ENCODE peak calls at places on chromosomes 6 and 20, in eight cellular contexts. M, Y, E, I, V, H, L and S are unnamed samples.
A peak's percentile ranks its signal among the peaks of the same experiment; 100 is the strongest.

GRCh38 chr6:164825386-164825785 is 484.0 kb downstream of the C6orf118 start:
- DNase-seq in M (peak; percentile 22), Y (no peak), E (no peak), I (no peak), V (no peak), H (no peak), L (no peak), S (no peak)

GRCh38 chr6:163490826-163491577 is 76.5 kb downstream of the QKI start:
- DNase-seq in M (no peak), Y (no peak), E (no peak), I (peak; percentile 9), V (peak; percentile 28), H (peak; percentile 6), L (no peak), S (peak; percentile 57)

GRCh38 chr20:59421920-59422637 is 121.7 kb downstream of the EDN3 start:
- DNase-seq in M (no peak), Y (no peak), E (no peak), I (no peak), V (no peak), H (no peak), L (no peak), S (no peak)

GRCh38 chr6:49826743-49827406 is 39.5 kb downstream of the CRISP1 start:
- DNase-seq in M (no peak), Y (no peak), E (no peak), I (no peak), V (no peak), H (no peak), L (no peak), S (peak; percentile 4)

GRCh38 chr6:35176625-35177024 is 35.5 kb upstream of the TCP11 start:
- DNase-seq in M (no peak), Y (no peak), E (no peak), I (no peak), V (no peak), H (no peak), L (no peak), S (no peak)

GRCh38 chr20:5400164-5400762 is 83.5 kb upstream of the PROKR2 start:
- DNase-seq in M (peak; percentile 29), Y (peak; percentile 77), E (no peak), I (no peak), V (no peak), H (no peak), L (no peak), S (no peak)

GRCh38 chr6:77292564-77293546 is 170.4 kb downstream of the HTR1B start:
- DNase-seq in M (peak; percentile 82), Y (no peak), E (peak; percentile 83), I (peak; percentile 94), V (no peak), H (peak; percentile 21), L (no peak), S (peak; percentile 94)

GRCh38 chr20:36465109-36466080 is 75.9 kb upstream of the MYL9 start:
- DNase-seq in M (peak; percentile 56), Y (no peak), E (peak; percentile 92), I (peak; percentile 79), V (no peak), H (peak; percentile 29), L (no peak), S (peak; percentile 82)

GRCh38 chr6:82712826-82713225 is 349.2 kb downstream of the TPBG start:
- DNase-seq in M (no peak), Y (no peak), E (no peak), I (no peak), V (no peak), H (no peak), L (no peak), S (peak; percentile 6)

GRCh38 chr20:60138263-60139127 is 180.3 kb downstream of the CDH26 start:
- DNase-seq in M (no peak), Y (no peak), E (no peak), I (no peak), V (peak; percentile 29), H (no peak), L (no peak), S (no peak)

GRCh38 chr6:21213492-21213891 is 380.1 kb upstream of the SOX4 start:
- DNase-seq in M (no peak), Y (no peak), E (no peak), I (no peak), V (no peak), H (no peak), L (no peak), S (no peak)

GRCh38 chr20:23257848-23258746 is 92.5 kb upstream of the NXT1 start:
- DNase-seq in M (no peak), Y (no peak), E (peak; percentile 80), I (peak; percentile 50), V (no peak), H (peak; percentile 59), L (peak; percentile 78), S (peak; percentile 90)

GRCh38 chr20:62009322-62009721 is 56.4 kb downstream of the TAF4 start:
- DNase-seq in M (no peak), Y (no peak), E (no peak), I (no peak), V (no peak), H (no peak), L (no peak), S (no peak)

GRCh38 chr6:130863415-130864230 is 36.4 kb downstream of the SMLR1 start:
- DNase-seq in M (no peak), Y (no peak), E (no peak), I (no peak), V (no peak), H (no peak), L (no peak), S (no peak)

GRCh38 chr6:118240878-118241528 is 307.1 kb upstream of the PLN start:
- DNase-seq in M (no peak), Y (no peak), E (no peak), I (no peak), V (no peak), H (no peak), L (no peak), S (no peak)

GRCh38 chr6:150485559-150486517 is 113.8 kb upstream of the PLEKHG1 start:
- DNase-seq in M (no peak), Y (no peak), E (no peak), I (no peak), V (no peak), H (no peak), L (no peak), S (no peak)

GRCh38 chr20:37295001-37295400 is 5.5 kb downstream of the MANBAL start:
- DNase-seq in M (peak; percentile 95), Y (no peak), E (peak; percentile 100), I (peak; percentile 98), V (no peak), H (peak; percentile 87), L (no peak), S (peak; percentile 98)

GRCh38 chr20:18224968-18225568 is 63.3 kb upstream of the ZNF133 start:
- DNase-seq in M (peak; percentile 91), Y (peak; percentile 41), E (peak; percentile 30), I (peak; percentile 21), V (no peak), H (peak; percentile 0), L (no peak), S (peak; percentile 57)

GRCh38 chr20:373171-373890 is 7.2 kb upstream of the TRIB3 start:
- DNase-seq in M (peak; percentile 72), Y (no peak), E (peak; percentile 36), I (peak; percentile 29), V (no peak), H (no peak), L (no peak), S (peak; percentile 86)

GRCh38 chr6:162069995-162070394 is 657.6 kb downstream of the PRKN start:
- DNase-seq in M (no peak), Y (no peak), E (no peak), I (no peak), V (no peak), H (no peak), L (no peak), S (no peak)

GRCh38 chr6:85797993-85798392 is 155.3 kb upstream of the SYNCRIP start:
- DNase-seq in M (no peak), Y (no peak), E (no peak), I (no peak), V (no peak), H (no peak), L (no peak), S (no peak)

GRCh38 chr6:42451146-42451594 is 556 bp downstream of the TRERF1 start:
- DNase-seq in M (no peak), Y (no peak), E (no peak), I (no peak), V (no peak), H (no peak), L (no peak), S (peak; percentile 51)

GRCh38 chr6:109076421-109076820 is 18.2 kb downstream of the SESN1 start:
- DNase-seq in M (no peak), Y (no peak), E (no peak), I (no peak), V (no peak), H (no peak), L (no peak), S (no peak)

GRCh38 chr6:135577059-135577538 is 79.6 kb upstream of the AHI1 start:
- DNase-seq in M (no peak), Y (no peak), E (no peak), I (no peak), V (no peak), H (no peak), L (no peak), S (no peak)

GRCh38 chr6:158633127-158633526 is 11.4 kb downstream of the DYNLT1 start:
- DNase-seq in M (no peak), Y (no peak), E (no peak), I (no peak), V (no peak), H (no peak), L (no peak), S (no peak)

GRCh38 chr6:47859132-47859531 is 77.3 kb downstream of the OPN5 start:
- DNase-seq in M (peak; percentile 55), Y (no peak), E (no peak), I (no peak), V (no peak), H (no peak), L (no peak), S (no peak)

GRCh38 chr6:39881851-39882566 is 52.3 kb downstream of the MOCS1 start:
- DNase-seq in M (no peak), Y (no peak), E (no peak), I (peak; percentile 72), V (no peak), H (peak; percentile 70), L (no peak), S (peak; percentile 40)

GRCh38 chr6:157461000-157461915 is 80.3 kb downstream of the ZDHHC14 start:
- DNase-seq in M (peak; percentile 46), Y (no peak), E (no peak), I (no peak), V (no peak), H (peak; percentile 34), L (no peak), S (no peak)

GRCh38 chr6:12001004-12001705 is 11.0 kb upstream of the HIVEP1 start:
- DNase-seq in M (no peak), Y (no peak), E (no peak), I (peak; percentile 56), V (no peak), H (no peak), L (no peak), S (no peak)

GRCh38 chr6:156870926-156871539 is 93.9 kb downstream of the ARID1B start:
- DNase-seq in M (no peak), Y (no peak), E (no peak), I (no peak), V (no peak), H (no peak), L (no peak), S (no peak)

GRCh38 chr6:121522771-121523386 is 87.4 kb downstream of the GJA1 start:
- DNase-seq in M (no peak), Y (no peak), E (no peak), I (no peak), V (no peak), H (no peak), L (no peak), S (peak; percentile 38)

GRCh38 chr20:2745936-2746635 is 53.5 kb downstream of the EBF4 start:
- DNase-seq in M (no peak), Y (no peak), E (no peak), I (no peak), V (no peak), H (no peak), L (no peak), S (no peak)

GRCh38 chr6:117233146-117233545 is 32.2 kb upstream of the VGLL2 start:
- DNase-seq in M (no peak), Y (no peak), E (peak; percentile 11), I (peak; percentile 11), V (no peak), H (no peak), L (no peak), S (peak; percentile 28)

GRCh38 chr6:26024651-26025046 is 62.0 kb downstream of the TRIM38 start:
- DNase-seq in M (no peak), Y (no peak), E (no peak), I (no peak), V (no peak), H (no peak), L (no peak), S (no peak)